ENCODE peak calls at places on chromosome 22, in five cellular contexts. F is HepG2, D is K562, H is H1, X is GM12878. U is an unnamed sample.

GRCh38 chr22:33806191-33806590 is 114.1 kb downstream of the LARGE1 start:
- DNase-seq in F (no peak), D (no peak), H (no peak), X (peak; percentile 15), U (no peak)

GRCh38 chr22:17726561-17727243 is 47.6 kb downstream of the BID start:
- DNase-seq in F (no peak), D (no peak), H (no peak), X (no peak), U (no peak)

GRCh38 chr22:41132555-41132954 is 40.2 kb downstream of the EP300 start:
- DNase-seq in F (no peak), D (no peak), H (no peak), X (no peak), U (no peak)

GRCh38 chr22:38441620-38442287 is 13.2 kb downstream of the KCNJ4 start:
- DNase-seq in F (no peak), D (no peak), H (no peak), X (no peak), U (no peak)

GRCh38 chr22:42680648-42681047 is 31.5 kb upstream of the CYB5R3 start:
- DNase-seq in F (no peak), D (peak; percentile 24), H (no peak), X (no peak), U (peak; percentile 66)

GRCh38 chr22:20315337-20316216 is 4.3 kb downstream of the DGCR6L start:
- DNase-seq in F (no peak), D (peak; percentile 5), H (no peak), X (no peak), U (no peak)

GRCh38 chr22:30566125-30566524 is 8.3 kb downstream of the GAL3ST1 start:
- DNase-seq in F (peak; percentile 80), D (no peak), H (no peak), X (no peak), U (no peak)

GRCh38 chr22:22682807-22683667 is 38.6 kb downstream of the GGTLC2 start:
- DNase-seq in F (no peak), D (no peak), H (no peak), X (no peak), U (no peak)

GRCh38 chr22:41746563-41747400 is 47.5 kb downstream of the MEI1 start:
- DNase-seq in F (peak; percentile 36), D (peak; percentile 76), H (peak; percentile 46), X (peak; percentile 80), U (peak; percentile 69)

GRCh38 chr22:17368727-17369552 is at the start of gene CECR2:
- DNase-seq in F (no peak), D (peak; percentile 17), H (peak; percentile 60), X (peak; percentile 7), U (peak; percentile 34)

GRCh38 chr22:41290262-41291221 is 4.6 kb upstream of the RANGAP1 start:
- DNase-seq in F (peak; percentile 64), D (no peak), H (no peak), X (no peak), U (no peak)

GRCh38 chr22:35725521-35725920 is 7.8 kb downstream of the APOL5 start:
- DNase-seq in F (no peak), D (no peak), H (no peak), X (no peak), U (no peak)

GRCh38 chr22:41280065-41280464 is 5.9 kb downstream of the RANGAP1 start:
- DNase-seq in F (no peak), D (no peak), H (no peak), X (no peak), U (no peak)

GRCh38 chr22:22745225-22746060 is 101.0 kb downstream of the GGTLC2 start:
- DNase-seq in F (peak; percentile 5), D (peak; percentile 90), H (no peak), X (no peak), U (no peak)

GRCh38 chr22:40212126-40212525 is 34.4 kb downstream of the TNRC6B start:
- DNase-seq in F (peak; percentile 44), D (no peak), H (no peak), X (no peak), U (no peak)

GRCh38 chr22:41688365-41689211 is at the start of gene SNU13:
- DNase-seq in F (peak; percentile 88), D (peak; percentile 94), H (no peak), X (peak; percentile 73), U (peak; percentile 77)

GRCh38 chr22:20243545-20244249 is 24.4 kb downstream of the RTN4R start:
- DNase-seq in F (no peak), D (peak; percentile 73), H (no peak), X (no peak), U (no peak)

GRCh38 chr22:41301085-41302015 is at the start of gene ZC3H7B:
- DNase-seq in F (peak; percentile 76), D (peak; percentile 85), H (no peak), X (peak; percentile 28), U (no peak)

GRCh38 chr22:36397081-36397766 is 9.5 kb upstream of the MYH9 start:
- DNase-seq in F (peak; percentile 80), D (no peak), H (no peak), X (no peak), U (no peak)

GRCh38 chr22:19882446-19883381 is 28.0 kb upstream of the GNB1L start:
- DNase-seq in F (no peak), D (no peak), H (no peak), X (no peak), U (no peak)

GRCh38 chr22:40498454-40499186 is 128.2 kb downstream of the SGSM3 start:
- DNase-seq in F (peak; percentile 99), D (no peak), H (peak; percentile 49), X (no peak), U (peak; percentile 91)

GRCh38 chr22:17597217-17597616 is 31.3 kb downstream of the ATP6V1E1 start:
- DNase-seq in F (no peak), D (no peak), H (no peak), X (no peak), U (no peak)

GRCh38 chr22:33896801-33897620 is 23.3 kb downstream of the LARGE1 start:
- DNase-seq in F (no peak), D (no peak), H (peak; percentile 56), X (no peak), U (no peak)

GRCh38 chr22:40479887-40480538 is 109.6 kb downstream of the SGSM3 start:
- DNase-seq in F (no peak), D (no peak), H (no peak), X (no peak), U (no peak)

GRCh38 chr22:25780673-25781072 is 38.7 kb downstream of the MYO18B start:
- DNase-seq in F (no peak), D (no peak), H (no peak), X (no peak), U (no peak)

GRCh38 chr22:35376728-35377472 is 4.0 kb upstream of the HMOX1 start:
- DNase-seq in F (peak; percentile 92), D (peak; percentile 95), H (peak; percentile 94), X (peak; percentile 87), U (peak; percentile 83)

GRCh38 chr22:37183432-37184379 is 4.3 kb downstream of the C1QTNF6 start:
- DNase-seq in F (no peak), D (no peak), H (no peak), X (no peak), U (no peak)

GRCh38 chr22:40376149-40376548 is 5.8 kb downstream of the SGSM3 start:
- DNase-seq in F (no peak), D (no peak), H (no peak), X (no peak), U (no peak)

GRCh38 chr22:24205438-24206189 is 24.3 kb downstream of the SUSD2 start:
- DNase-seq in F (no peak), D (no peak), H (no peak), X (no peak), U (no peak)

GRCh38 chr22:24209016-24209415 is 27.7 kb downstream of the SUSD2 start:
- DNase-seq in F (no peak), D (no peak), H (no peak), X (no peak), U (no peak)

GRCh38 chr22:24207264-24208011 is 26.2 kb downstream of the SUSD2 start:
- DNase-seq in F (no peak), D (no peak), H (no peak), X (no peak), U (no peak)

GRCh38 chr22:24208012-24208749 is 26.9 kb downstream of the SUSD2 start:
- DNase-seq in F (peak; percentile 92), D (no peak), H (no peak), X (no peak), U (peak; percentile 95)
- TF ChIP-seq SIN3A in F (no peak), D (no peak), H (no peak), X (no peak), U (peak; percentile 62)

DNA sequence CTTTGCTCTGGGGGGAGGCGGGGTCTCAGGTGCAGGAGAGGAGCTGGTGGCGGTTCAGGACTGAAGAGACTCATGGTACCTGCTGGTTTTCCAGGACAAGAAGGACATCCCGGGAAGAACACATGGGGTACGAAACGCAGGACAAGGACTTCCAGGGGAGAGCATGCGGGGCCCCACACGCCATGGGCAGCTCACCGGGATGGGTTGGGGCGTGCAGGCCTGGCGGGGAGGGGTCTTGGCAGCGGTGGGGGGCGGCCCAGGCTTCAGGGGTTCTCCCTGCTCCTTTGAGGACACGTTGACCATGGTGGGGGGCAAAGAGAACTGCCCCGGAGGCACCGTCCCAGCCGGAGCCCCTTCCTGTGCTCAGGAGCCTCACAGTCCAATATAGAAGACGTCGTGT is 673.2 kb downstream of the BRD1 start:
- DNase-seq in F (no peak), D (no peak), H (no peak), X (no peak), U (no peak)
- H3K9me3 ChIP-seq in F (no peaks in the 10 kb centered on the region), D (no peaks in the 10 kb centered on the region), H (no peaks in the 10 kb centered on the region), X (no peaks in the 10 kb centered on the region), U (no peaks in the 10 kb centered on the region)

DNA sequence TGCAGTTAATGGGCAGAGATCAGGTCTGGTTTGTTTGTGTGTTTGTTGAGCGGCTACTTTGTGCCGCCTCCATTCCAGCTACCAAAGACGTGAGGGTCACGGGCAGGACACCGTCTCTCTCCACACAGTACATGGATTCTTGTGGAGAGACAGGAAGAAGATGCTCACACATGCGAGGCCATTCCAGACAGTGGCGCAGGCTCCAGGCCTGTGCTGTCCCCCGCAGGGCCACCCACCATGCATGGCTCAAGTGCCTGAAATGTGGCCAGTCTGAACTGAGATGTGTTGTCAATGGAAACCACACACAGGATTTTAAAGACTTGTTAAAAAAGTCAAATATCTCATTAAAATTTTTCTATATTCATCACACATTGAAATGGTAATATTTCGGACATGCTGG is 848.3 kb downstream of the TBC1D22A start:
- DNase-seq in F (no peak), D (no peak), H (no peak), X (no peak), U (no peak)
- TF ChIP-seq EZH2 in F (no peak), D (no peak), H (no peak), X (no peak), U (no peak)

GRCh38 chr22:43826142-43827093 is 14.3 kb upstream of the EFCAB6 start:
- DNase-seq in F (no peak), D (no peak), H (no peak), X (no peak), U (no peak)
- TF ChIP-seq SIN3A in F (no peak), D (no peak), H (no peak), X (no peak), U (no peak)

GRCh38 chr22:47398921-47399790 is 636.7 kb downstream of the TBC1D22A start:
- DNase-seq in F (no peak), D (no peak), H (no peak), X (no peak), U (no peak)
- H3K9me3 ChIP-seq in F (no peaks in the 10 kb centered on the region), D (no peaks in the 10 kb centered on the region), H (peaks cover 84% of the 10 kb centered on the region), X (no peaks in the 10 kb centered on the region), U (no peaks in the 10 kb centered on the region)

GRCh38 chr22:50599816-50600454 is 658 bp upstream of the MAPK8IP2 start:
- DNase-seq in F (peak; percentile 9), D (peak; percentile 58), H (no peak), X (no peak), U (no peak)
- TF ChIP-seq EZH2 in F (no peak), D (no peak), H (no peak), X (no peak), U (no peak)